ENCODE peak calls at places on chromosomes 11 and 22, in four cellular contexts. D is HCT116, O is IMR-90, X is foreskin fibroblast. G is an unnamed sample.

GRCh38 chr11:118609380-118610219 is 2.2 kb downstream of the PHLDB1 start:
- DNase-seq in O (peak), X (no peak), D (no peak), G (no peak)

GRCh38 chr22:28630185-28630580 is 49.5 kb downstream of the TTC28 start:
- DNase-seq in D (no peak), O (no peak), X (no peak), G (no peak)

GRCh38 chr11:12771875-12772274 is 97.7 kb downstream of the TEAD1 start:
- DNase-seq in X (no peak), D (no peak), O (peak), G (peak)

GRCh38 chr11:65425971-65426838 is 3.6 kb downstream of the NEAT1 start:
- DNase-seq in X (peak), O (peak), D (peak), G (peak)

GRCh38 chr11:109960831-109961230 is 132.4 kb upstream of the ZC3H12C start:
- DNase-seq in X (peak), D (no peak), O (peak), G (peak)

GRCh38 chr11:128544625-128545024 is 42.7 kb downstream of the ETS1 start:
- DNase-seq in D (no peak), X (no peak), O (peak), G (peak)

GRCh38 chr22:24772493-24773220 is 1.9 kb downstream of the PIWIL3 start:
- DNase-seq in D (peak), O (peak), X (peak), G (peak)

GRCh38 chr22:49693416-49693815 is 134.3 kb downstream of the BRD1 start:
- DNase-seq in D (no peak), O (no peak), X (no peak), G (no peak)

GRCh38 chr11:59216654-59217640 is 4.2 kb upstream of the MPEG1 start:
- DNase-seq in X (peak), O (peak), D (no peak), G (peak)

GRCh38 chr22:49754674-49755590 is 72.7 kb downstream of the BRD1 start:
- DNase-seq in O (no peak), D (no peak), X (no peak), G (no peak)

GRCh38 chr11:134915212-134915611 is 503.2 kb upstream of the B3GAT1 start:
- DNase-seq in O (no peak), X (no peak), D (no peak), G (no peak)

GRCh38 chr11:130945945-130946344 is 29.7 kb upstream of the SNX19 start:
- DNase-seq in O (peak), D (no peak), X (peak), G (peak)

GRCh38 chr11:11876458-11876857 is 34.7 kb downstream of the USP47 start:
- DNase-seq in O (no peak), D (peak), X (no peak), G (peak)

GRCh38 chr22:39242809-39243442 is 1.9 kb downstream of the PDGFB start:
- DNase-seq in X (no peak), D (no peak), O (no peak), G (no peak)

GRCh38 chr11:8360086-8360828 is 96.6 kb upstream of the LMO1 start:
- DNase-seq in O (no peak), X (no peak), D (no peak), G (no peak)

GRCh38 chr22:36457688-36458450 is 23.6 kb downstream of the TXN2 start:
- DNase-seq in D (no peak), O (no peak), X (no peak), G (peak)

GRCh38 chr11:20162824-20163777 is 2.8 kb upstream of the DBX1 start:
- DNase-seq in X (peak), D (no peak), O (peak), G (peak)

GRCh38 chr22:29043906-29044575 is 17.6 kb downstream of the C22orf31 start:
- DNase-seq in O (peak), D (no peak), X (peak), G (peak)

GRCh38 chr11:35065566-35065965 is 73.4 kb upstream of the CD44 start:
- DNase-seq in D (no peak), O (peak), X (peak), G (peak)

GRCh38 chr11:18459634-18460033 is 4.0 kb downstream of the LDHAL6A start:
- DNase-seq in X (no peak), O (no peak), D (no peak), G (no peak)

GRCh38 chr11:106644824-106645223 is 373.5 kb downstream of the GUCY1A2 start:
- DNase-seq in X (peak), O (peak), D (no peak), G (peak)

GRCh38 chr11:29530961-29531360 is 485.9 kb downstream of the KCNA4 start:
- DNase-seq in O (no peak), D (no peak), X (no peak), G (no peak)

GRCh38 chr11:29527391-29527936 is 489.4 kb downstream of the KCNA4 start:
- DNase-seq in X (peak), O (peak), D (peak), G (peak)
- TF ChIP-seq CTCF in X (peak), O (peak), D (peak), G (peak)

GRCh38 chr11:55707029-55707428 is 45.0 kb downstream of the OR4C6 start:
- DNase-seq in X (peak), O (peak), D (no peak), G (peak)
- TF ChIP-seq CTCF in X (peak), O (peak), D (peak), G (peak)

DNA sequence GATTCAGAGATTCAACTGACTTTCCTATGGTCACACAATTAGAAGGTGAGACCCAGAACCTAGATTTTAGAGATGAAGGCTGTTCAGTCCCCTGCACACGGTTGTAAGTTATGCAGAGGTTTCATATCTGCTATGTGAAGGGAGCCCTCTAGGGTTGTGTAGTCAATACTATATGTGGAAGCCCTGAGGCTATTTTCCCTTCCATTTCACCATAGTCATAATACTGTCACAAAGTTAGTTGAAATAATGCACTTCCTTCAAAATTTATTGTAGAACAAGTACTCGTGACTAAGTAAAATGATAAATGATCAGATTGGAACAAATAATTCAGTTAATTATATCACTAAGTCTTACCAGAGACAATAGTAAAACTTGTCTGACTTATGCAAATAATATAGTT is 48.8 kb downstream of the ENDOD1 start:
- DNase-seq in O (no peak), D (no peak), X (peak), G (peak)
- TF ChIP-seq CTCF in O (peak), D (peak), X (peak), G (peak)

GRCh38 chr11:132858203-132858602 is 674.1 kb downstream of the OPCML start:
- DNase-seq in X (no peak), D (no peak), O (peak), G (no peak)
- TF ChIP-seq CTCF in X (peak), D (no peak), O (peak), G (no peak)

GRCh38 chr11:46319074-46319453 is 28.2 kb upstream of the DGKZ start:
- DNase-seq in D (no peak), X (no peak), O (no peak), G (no peak)

GRCh38 chr11:46321757-46322156 is 25.5 kb upstream of the DGKZ start:
- DNase-seq in O (no peak), D (no peak), X (no peak), G (peak)

GRCh38 chr11:46326813-46327416 is 20.3 kb upstream of the DGKZ start:
- DNase-seq in O (no peak), X (no peak), D (no peak), G (no peak)

GRCh38 chr11:46327829-46328228 is 19.4 kb upstream of the DGKZ start:
- DNase-seq in D (no peak), X (no peak), O (no peak), G (no peak)

GRCh38 chr11:46322759-46323158 is 24.5 kb upstream of the DGKZ start:
- DNase-seq in D (peak), X (no peak), O (peak), G (peak)
- TF ChIP-seq CTCF in D (peak), X (peak), O (peak), G (peak)

GRCh38 chr11:113802621-113803020 is 23.0 kb downstream of the CLDN25 start:
- DNase-seq in O (no peak), X (no peak), D (no peak), G (no peak)

GRCh38 chr11:113805640-113806039 is 26.0 kb downstream of the CLDN25 start:
- DNase-seq in O (peak), X (no peak), D (no peak), G (peak)

DNA sequence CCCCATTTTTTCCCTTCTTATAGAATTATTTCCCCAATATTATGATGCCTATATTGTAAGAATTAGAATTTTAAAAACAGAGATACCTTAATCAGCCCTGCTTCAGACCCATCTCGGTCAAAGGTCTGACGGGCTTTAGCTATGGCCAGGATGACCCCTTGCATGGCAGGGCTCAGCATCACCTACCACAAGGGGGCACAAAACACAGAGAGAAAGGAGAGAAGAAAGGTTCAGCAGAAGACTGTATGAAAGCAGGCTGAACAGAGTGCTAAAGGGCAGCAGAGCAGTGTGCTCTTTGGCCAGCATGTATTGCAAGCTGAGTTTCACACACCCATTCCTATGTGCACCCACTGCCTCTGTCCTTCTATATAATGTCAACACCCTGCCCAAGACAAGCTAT is 26.8 kb downstream of the CLDN25 start:
- DNase-seq in D (peak), X (no peak), O (peak), G (peak)
- TF ChIP-seq CTCF in D (peak), X (peak), O (peak), G (peak)

GRCh38 chr11:72014761-72015320 is 16.1 kb downstream of the IL18BP start:
- DNase-seq in X (no peak), O (no peak), D (no peak), G (no peak)

GRCh38 chr11:72013765-72014711 is 15.3 kb downstream of the IL18BP start:
- DNase-seq in D (no peak), X (no peak), O (no peak), G (peak)

GRCh38 chr11:72012897-72013721 is 14.4 kb downstream of the IL18BP start:
- DNase-seq in D (no peak), O (peak), X (no peak), G (peak)

GRCh38 chr11:72012091-72012630 is 13.5 kb downstream of the IL18BP start:
- DNase-seq in O (no peak), X (no peak), D (no peak), G (no peak)

DNA sequence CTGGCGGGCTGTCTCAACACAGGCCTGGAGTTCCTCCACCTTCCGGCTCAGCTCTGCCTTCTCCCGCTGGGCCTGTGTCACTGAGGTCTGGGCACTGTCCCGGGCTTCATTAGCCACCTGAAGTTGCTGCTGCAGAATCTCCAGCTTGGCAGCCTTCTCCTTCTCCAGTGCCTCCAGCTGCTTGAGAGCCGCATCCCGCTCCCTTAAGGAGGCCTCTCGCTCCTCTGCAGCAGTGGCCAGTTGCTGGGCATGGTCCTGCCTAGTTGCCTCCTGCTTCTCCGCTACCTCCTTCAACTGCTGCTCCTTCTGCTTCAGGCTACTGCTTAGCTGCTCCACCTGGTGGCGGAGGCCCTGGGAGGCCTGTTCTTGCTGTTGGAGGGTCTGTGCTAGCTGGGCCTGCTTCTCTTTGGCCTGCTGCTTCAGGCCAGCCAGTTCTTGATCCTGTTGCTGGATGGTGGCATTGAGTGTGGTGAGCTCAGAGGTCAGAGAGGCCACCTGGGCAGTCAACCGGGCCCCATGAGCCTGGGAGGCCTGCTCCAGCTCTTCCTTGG is 16.9 kb downstream of the IL18BP start:
- DNase-seq in D (no peak), O (peak), X (no peak), G (peak)
- TF ChIP-seq CTCF in D (peak), O (peak), X (peak), G (peak)

DNA sequence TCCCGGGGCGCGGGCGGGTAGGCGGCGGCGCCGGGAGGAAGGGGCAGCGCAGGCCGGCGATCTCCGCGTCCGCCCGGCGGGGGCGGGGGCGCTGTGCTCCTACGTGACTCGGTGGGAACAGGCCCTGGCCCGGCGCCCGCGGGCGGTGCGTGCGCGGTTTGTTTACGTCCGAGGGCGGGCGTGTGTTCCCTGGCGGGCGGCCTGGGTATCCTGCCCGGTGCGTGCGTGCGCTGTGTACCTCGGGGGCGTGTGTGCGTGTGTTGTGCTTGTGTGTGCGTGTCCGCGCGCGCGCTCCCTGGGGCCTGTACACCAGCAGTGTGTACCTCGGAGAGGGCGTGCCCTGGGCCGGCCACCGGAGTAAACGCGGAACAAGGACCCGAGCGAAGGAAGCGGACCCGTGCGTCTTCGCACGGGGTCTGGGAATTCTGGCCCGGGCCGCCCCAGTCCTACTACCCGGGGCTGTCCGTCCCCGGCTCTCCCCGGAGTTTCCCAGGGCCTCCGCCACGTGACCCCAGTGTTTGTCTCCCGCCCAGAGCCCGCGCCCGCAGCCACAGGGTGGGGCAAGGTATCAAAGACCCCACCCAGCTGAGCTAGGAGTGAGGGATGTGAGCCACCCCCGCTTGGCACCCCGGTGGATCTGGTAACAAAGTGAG is 769 bp downstream of the MAFF start:
- DNase-seq in D (no peak), O (peak), X (peak), G (peak)
- TF ChIP-seq CTCF in D (no peak), O (peak), X (no peak), G (no peak)